ENCODE peak calls at places on chromosome 6, in five cellular contexts. H is GM03348; Z is CD4-positive, alpha-beta T cell; T is GM13976; V is activated CD4-positive, alpha-beta T cell treated with anti-CD3 and anti-CD28 coated beads for 48 hours. K is an unnamed sample.

GRCh38 chr6:163281661-163282060 is 132.9 kb upstream of the QKI start:
- DNase-seq in H (no peak), Z (no peak), T (no peak), V (no peak), K (no peak)

GRCh38 chr6:127561660-127562059 is 15.3 kb upstream of the C6orf58 start:
- DNase-seq in H (no peak), Z (no peak), T (no peak), V (no peak), K (no peak)

GRCh38 chr6:3081965-3082364 is 13.7 kb downstream of the RIPK1 start:
- DNase-seq in H (no peak), Z (no peak), T (no peak), V (no peak), K (no peak)

GRCh38 chr6:166025149-166025898 is 142.3 kb downstream of the TBXT start:
- DNase-seq in H (peak), Z (no peak), T (no peak), V (no peak), K (no peak)

GRCh38 chr6:35481215-35481614 is 13.0 kb downstream of the RPL10A start:
- DNase-seq in H (no peak), Z (no peak), T (no peak), V (no peak), K (no peak)

GRCh38 chr6:96700931-96701330 is 136.3 kb downstream of the GPR63 start:
- DNase-seq in H (no peak), Z (no peak), T (no peak), V (no peak), K (no peak)

GRCh38 chr6:147029923-147030322 is 174.3 kb upstream of the STXBP5 start:
- DNase-seq in H (no peak), Z (no peak), T (no peak), V (no peak), K (no peak)

GRCh38 chr6:28137458-28138020 is 4.1 kb upstream of the ZKSCAN8 start:
- DNase-seq in H (no peak), Z (no peak), T (peak), V (peak), K (no peak)

GRCh38 chr6:106027316-106027715 is 58.8 kb upstream of the PRDM1 start:
- DNase-seq in H (no peak), Z (no peak), T (no peak), V (no peak), K (no peak)

GRCh38 chr6:33824461-33825154 is 20.8 kb upstream of the MLN start:
- DNase-seq in H (no peak), Z (no peak), T (no peak), V (no peak), K (no peak)

GRCh38 chr6:36912583-36912982 is 26.8 kb downstream of the C6orf89 start:
- DNase-seq in H (peak), Z (peak), T (peak), V (peak), K (peak)

GRCh38 chr6:117506180-117506835 is 23.8 kb downstream of the DCBLD1 start:
- DNase-seq in H (peak), Z (no peak), T (no peak), V (no peak), K (no peak)

GRCh38 chr6:107957165-107957908 is 671 bp downstream of the SEC63 start:
- DNase-seq in H (peak), Z (peak), T (peak), V (peak), K (no peak)

GRCh38 chr6:31308845-31309175 is 36.9 kb upstream of the HLA-C start:
- DNase-seq in H (no peak), Z (no peak), T (no peak), V (no peak), K (no peak)

GRCh38 chr6:56795852-56796532 is 153.3 kb upstream of the DST start:
- DNase-seq in H (peak), Z (no peak), T (no peak), V (no peak), K (no peak)

GRCh38 chr6:108598316-108598863 is 37.7 kb downstream of the FOXO3 start:
- DNase-seq in H (peak), Z (no peak), T (peak), V (peak), K (no peak)

GRCh38 chr6:6191476-6191875 is 129.0 kb downstream of the F13A1 start:
- DNase-seq in H (no peak), Z (no peak), T (peak), V (no peak), K (no peak)

GRCh38 chr6:6564154-6564553 is 24.4 kb upstream of the LY86 start:
- DNase-seq in H (no peak), Z (no peak), T (no peak), V (peak), K (no peak)

GRCh38 chr6:82878812-82879211 is 186.8 kb downstream of the UBE3D start:
- DNase-seq in H (no peak), Z (no peak), T (no peak), V (no peak), K (no peak)